ENCODE peak calls at places on chromosomes 16 and 17, in eight cellular contexts. X, F, A, K, V, S, L and C are unnamed samples.

GRCh38 chr16:73043828-73044493 is 4.0 kb downstream of the ZFHX3 start:
- DNase-seq in K (no peak), A (peak), F (no peak), X (no peak), L (no peak), S (no peak), V (no peak), C (no peak)

GRCh38 chr17:45334231-45334630 is 17.4 kb upstream of the MAP3K14 start:
- DNase-seq in S (no peak), X (no peak), L (no peak), K (no peak), F (no peak), A (no peak), V (peak), C (no peak)

GRCh38 chr17:58302919-58303551 is 22.3 kb upstream of the MPO start:
- DNase-seq in F (no peak), S (no peak), V (no peak), A (no peak), L (no peak), X (no peak), K (no peak), C (no peak)

GRCh38 chr16:70568601-70569217 is 45.1 kb downstream of the SF3B3 start:
- DNase-seq in L (no peak), V (no peak), A (no peak), X (no peak), F (no peak), S (no peak), K (no peak), C (no peak)

GRCh38 chr16:28585674-28586073 is 11.2 kb downstream of the SULT1A2 start:
- DNase-seq in S (no peak), V (peak), K (no peak), X (no peak), A (peak), F (no peak), L (no peak), C (peak)

GRCh38 chr16:85639529-85640253 is 26.6 kb downstream of the GSE1 start:
- DNase-seq in F (no peak), S (no peak), X (no peak), K (peak), L (no peak), V (no peak), A (no peak), C (no peak)

GRCh38 chr16:20897253-20897896 is 2.8 kb downstream of the DCUN1D3 start:
- DNase-seq in V (no peak), K (no peak), S (no peak), L (no peak), F (no peak), X (no peak), A (no peak), C (no peak)

GRCh38 chr16:57684626-57685358 is 9.8 kb upstream of the DRC7 start:
- DNase-seq in X (no peak), F (no peak), S (no peak), V (no peak), A (no peak), K (no peak), L (no peak), C (no peak)

GRCh38 chr17:68782829-68783228 is 172.4 kb downstream of the ABCA8 start:
- DNase-seq in X (no peak), A (no peak), V (no peak), L (no peak), K (peak), F (no peak), S (no peak), C (no peak)

GRCh38 chr17:12859520-12859919 is 70.2 kb downstream of the ARHGAP44 start:
- DNase-seq in X (no peak), L (no peak), A (no peak), V (no peak), F (no peak), K (no peak), S (no peak), C (no peak)

GRCh38 chr17:78472035-78472905 is 93.8 kb downstream of the PGS1 start:
- DNase-seq in S (no peak), L (no peak), K (no peak), X (no peak), F (no peak), V (no peak), A (no peak), C (no peak)

GRCh38 chr17:74605361-74605760 is 13.3 kb upstream of the CD300LD start:
- DNase-seq in S (no peak), K (peak), L (peak), V (peak), X (no peak), F (no peak), A (peak), C (no peak)

GRCh38 chr17:488993-489757 is 136.6 kb upstream of the RPH3AL start:
- DNase-seq in V (no peak), X (no peak), A (no peak), L (peak), S (no peak), F (peak), K (no peak), C (no peak)

GRCh38 chr17:10337136-10337535 is 35.7 kb downstream of the MYH13 start:
- DNase-seq in K (no peak), X (no peak), F (no peak), V (no peak), A (no peak), L (no peak), S (no peak), C (no peak)

GRCh38 chr17:64778102-64778366 is 115.9 kb upstream of the SMURF2 start:
- DNase-seq in L (no peak), S (no peak), F (no peak), K (no peak), X (no peak), A (no peak), V (no peak), C (no peak)

GRCh38 chr16:83336630-83337029 is 471.1 kb upstream of the HSBP1 start:
- DNase-seq in L (no peak), A (no peak), S (no peak), V (no peak), K (no peak), F (no peak), X (no peak), C (no peak)

GRCh38 chr16:75624921-75625334 is 1.8 kb upstream of the ADAT1 start:
- DNase-seq in L (peak), S (peak), K (no peak), X (no peak), A (no peak), V (no peak), F (no peak), C (no peak)

GRCh38 chr17:35184274-35184673 is 9.9 kb downstream of the SLC35G3 start:
- DNase-seq in X (no peak), F (no peak), S (no peak), A (no peak), V (no peak), L (no peak), K (no peak), C (no peak)

GRCh38 chr16:1907226-1907849 is 10.9 kb downstream of the HS3ST6 start:
- DNase-seq in S (no peak), A (no peak), K (no peak), V (no peak), L (no peak), X (no peak), F (no peak), C (no peak)

GRCh38 chr16:71339481-71340171 is 18.9 kb upstream of the CALB2 start:
- DNase-seq in F (no peak), S (no peak), K (no peak), V (no peak), X (no peak), L (no peak), A (no peak), C (no peak)

GRCh38 chr17:82356845-82357355 is 2.1 kb upstream of the TEX19 start:
- DNase-seq in F (no peak), V (peak), A (peak), L (no peak), K (no peak), S (no peak), X (no peak), C (no peak)

GRCh38 chr16:30485818-30486436 is 13.4 kb downstream of the ITGAL start:
- DNase-seq in A (no peak), K (no peak), F (no peak), X (no peak), L (no peak), S (no peak), V (no peak), C (no peak)

GRCh38 chr17:49214665-49215360 is 4.3 kb downstream of the ABI3 start:
- DNase-seq in K (no peak), S (no peak), L (no peak), A (peak), V (no peak), X (no peak), F (no peak), C (no peak)

GRCh38 chr16:46690281-46691178 is 1.1 kb downstream of the ORC6 start:
- DNase-seq in S (no peak), X (no peak), L (no peak), A (no peak), V (peak), F (no peak), K (no peak), C (peak)

GRCh38 chr17:41026668-41027471 is at the start of gene KRTAP1-5:
- DNase-seq in X (no peak), L (no peak), V (no peak), K (no peak), F (no peak), A (no peak), S (no peak), C (no peak)

GRCh38 chr16:28304214-28304613 is 11.9 kb downstream of the SBK1 start:
- DNase-seq in A (peak), F (no peak), X (peak), L (peak), K (peak), S (peak), V (no peak), C (peak)

GRCh38 chr17:60600490-60601431 is 768 bp downstream of the PPM1D start:
- DNase-seq in K (peak), S (peak), A (peak), X (peak), L (peak), F (peak), V (peak), C (peak)

GRCh38 chr17:59512844-59513383 is 52.5 kb upstream of the DHX40 start:
- DNase-seq in X (no peak), A (no peak), V (no peak), S (no peak), L (no peak), K (no peak), F (no peak), C (no peak)

GRCh38 chr17:1720856-1721386 is 3.6 kb upstream of the WDR81 start:
- DNase-seq in S (no peak), K (no peak), L (peak), V (peak), F (peak), X (peak), A (peak), C (no peak)

GRCh38 chr16:49492090-49492801 is 118.6 kb downstream of the C16orf78 start:
- DNase-seq in K (peak), V (peak), L (peak), A (peak), X (peak), S (peak), F (no peak), C (peak)
- TF ChIP-seq CTCF in K (peak), V (peak), L (peak), A (peak), X (peak), S (peak), F (peak), C (peak)

GRCh38 chr16:90023078-90023447 is 3.8 kb upstream of the DBNDD1 start:
- DNase-seq in V (no peak), S (no peak), L (no peak), K (no peak), X (no peak), A (peak), F (no peak), C (no peak)

GRCh38 chr16:90020838-90021382 is 1.7 kb upstream of the DBNDD1 start:
- DNase-seq in V (no peak), S (no peak), K (no peak), X (no peak), L (no peak), A (no peak), F (no peak), C (no peak)

GRCh38 chr16:90019543-90020259 is 445 bp upstream of the DBNDD1 start:
- DNase-seq in S (peak), K (no peak), X (peak), L (peak), V (peak), A (peak), F (no peak), C (peak)

GRCh38 chr16:90020260-90020837 is 1.1 kb upstream of the DBNDD1 start:
- DNase-seq in K (no peak), V (no peak), X (no peak), L (no peak), A (no peak), F (no peak), S (no peak), C (no peak)

GRCh38 chr16:90022209-90023077 is 3.2 kb upstream of the DBNDD1 start:
- DNase-seq in V (peak), A (peak), L (peak), S (peak), F (peak), K (peak), X (peak), C (peak)
- H3K4me3 ChIP-seq in V (peak), A (peak), L (peak), S (peak), F (peak), K (peak), X (peak), C (peak)

GRCh38 chr17:50914510-50914849 is 48.3 kb upstream of the TOB1 start:
- DNase-seq in A (no peak), F (no peak), L (no peak), K (no peak), S (no peak), V (no peak), X (no peak), C (no peak)

GRCh38 chr17:50911450-50911849 is 45.3 kb upstream of the TOB1 start:
- DNase-seq in L (no peak), F (no peak), X (no peak), V (no peak), S (no peak), K (no peak), A (no peak), C (no peak)

GRCh38 chr17:50913120-50913519 is 47.0 kb upstream of the TOB1 start:
- DNase-seq in S (no peak), K (no peak), V (no peak), X (no peak), L (no peak), A (no peak), F (no peak), C (no peak)

GRCh38 chr17:50909765-50910661 is 43.9 kb upstream of the TOB1 start:
- DNase-seq in X (no peak), V (no peak), K (no peak), S (no peak), A (no peak), L (no peak), F (no peak), C (no peak)

GRCh38 chr17:50911890-50912289 is 45.7 kb upstream of the TOB1 start:
- DNase-seq in K (no peak), L (no peak), V (no peak), S (no peak), A (no peak), F (no peak), X (no peak), C (no peak)
- TF ChIP-seq CTCF in K (no peak), L (no peak), V (no peak), S (no peak), A (no peak), F (peak), X (no peak), C (no peak)

DNA sequence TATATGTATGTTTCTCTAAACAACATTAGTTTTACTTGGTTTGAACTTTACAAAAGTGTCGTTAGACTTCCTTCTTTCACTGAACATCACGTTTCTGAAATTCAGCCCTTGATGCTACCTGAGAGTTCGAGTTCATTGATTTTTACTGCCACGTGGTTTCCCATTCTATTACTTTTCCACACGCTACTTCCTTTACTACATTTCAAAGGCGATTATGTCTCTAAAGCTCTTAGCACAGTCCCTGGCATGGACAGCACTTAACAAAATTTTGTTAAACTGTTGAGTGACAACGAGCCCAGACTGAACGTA is 15.9 kb upstream of the ARHGAP17 start:
- DNase-seq in X (no peak), K (no peak), S (no peak), A (no peak), V (no peak), F (no peak), L (no peak), C (no peak)
- H3K4me3 ChIP-seq in X (peak), K (peak), S (no peak), A (no peak), V (peak), F (peak), L (no peak), C (peak)

GRCh38 chr16:586047-586644 is 3.7 kb upstream of the RAB40C start:
- DNase-seq in F (no peak), K (no peak), S (no peak), X (no peak), L (no peak), V (no peak), A (no peak), C (no peak)

GRCh38 chr16:583470-583814 is 6.4 kb upstream of the RAB40C start:
- DNase-seq in F (no peak), L (no peak), K (no peak), S (peak), V (no peak), X (peak), A (no peak), C (no peak)

GRCh38 chr16:586645-587590 is 2.9 kb upstream of the RAB40C start:
- DNase-seq in A (peak), X (peak), S (no peak), V (no peak), K (no peak), F (no peak), L (no peak), C (peak)

GRCh38 chr16:583815-584591 is 5.9 kb upstream of the RAB40C start:
- DNase-seq in V (no peak), A (no peak), S (peak), K (no peak), F (no peak), X (peak), L (peak), C (no peak)

GRCh38 chr16:585351-585750 is 4.5 kb upstream of the RAB40C start:
- DNase-seq in F (no peak), A (peak), S (no peak), L (peak), V (no peak), K (no peak), X (peak), C (no peak)
- TF ChIP-seq CTCF in F (no peak), A (no peak), S (no peak), L (no peak), V (no peak), K (no peak), X (no peak), C (no peak)

DNA sequence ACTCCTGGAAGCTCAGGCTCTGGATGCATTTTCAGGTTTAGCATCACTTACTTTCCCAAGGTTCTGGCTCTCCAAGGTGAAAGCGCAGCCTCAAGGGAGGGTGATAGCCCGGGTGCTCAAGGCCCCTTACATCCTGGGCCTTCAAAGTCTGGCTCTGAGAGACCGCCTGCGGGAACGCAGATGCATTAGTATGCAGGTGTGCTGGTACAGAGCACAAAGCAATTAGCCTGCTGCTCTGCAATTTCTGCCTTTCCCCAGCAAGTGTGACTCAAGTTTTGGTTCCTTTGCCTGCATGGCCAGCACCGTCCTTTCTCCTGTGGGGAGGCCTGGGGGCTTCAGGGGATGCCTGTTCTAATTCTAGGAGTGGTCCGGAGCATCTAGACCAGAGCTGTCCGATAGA is 116.2 kb downstream of the AATF start:
- DNase-seq in X (no peak), K (no peak), S (no peak), A (no peak), L (no peak), F (no peak), V (no peak), C (no peak)
- H3K4me3 ChIP-seq in X (no peak), K (no peak), S (no peak), A (no peak), L (no peak), F (no peak), V (no peak), C (no peak)

DNA sequence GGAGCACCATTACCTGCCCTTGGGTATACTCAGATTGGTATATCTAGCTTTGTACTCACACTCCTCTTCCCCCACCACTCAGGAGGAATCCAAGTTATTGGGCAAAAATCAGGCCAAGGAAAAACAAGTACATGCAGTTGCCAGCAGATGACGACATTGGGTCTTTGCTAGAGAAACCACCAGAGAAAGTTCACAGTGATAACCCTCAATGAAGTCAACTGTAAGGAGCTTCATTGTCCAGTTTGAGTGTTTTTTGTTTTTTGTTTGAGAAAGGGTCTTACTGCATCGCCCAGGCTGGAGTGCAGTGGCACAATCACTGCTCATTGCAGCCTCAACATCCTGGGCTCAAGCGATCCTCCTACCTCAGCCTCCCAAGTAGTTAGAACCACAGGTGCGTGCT is 34.6 kb upstream of the TOX3 start:
- DNase-seq in S (no peak), K (no peak), F (no peak), A (no peak), L (peak), V (no peak), X (no peak), C (no peak)
- TF ChIP-seq CTCF in S (no peak), K (no peak), F (peak), A (no peak), L (no peak), V (peak), X (no peak), C (no peak)

DNA sequence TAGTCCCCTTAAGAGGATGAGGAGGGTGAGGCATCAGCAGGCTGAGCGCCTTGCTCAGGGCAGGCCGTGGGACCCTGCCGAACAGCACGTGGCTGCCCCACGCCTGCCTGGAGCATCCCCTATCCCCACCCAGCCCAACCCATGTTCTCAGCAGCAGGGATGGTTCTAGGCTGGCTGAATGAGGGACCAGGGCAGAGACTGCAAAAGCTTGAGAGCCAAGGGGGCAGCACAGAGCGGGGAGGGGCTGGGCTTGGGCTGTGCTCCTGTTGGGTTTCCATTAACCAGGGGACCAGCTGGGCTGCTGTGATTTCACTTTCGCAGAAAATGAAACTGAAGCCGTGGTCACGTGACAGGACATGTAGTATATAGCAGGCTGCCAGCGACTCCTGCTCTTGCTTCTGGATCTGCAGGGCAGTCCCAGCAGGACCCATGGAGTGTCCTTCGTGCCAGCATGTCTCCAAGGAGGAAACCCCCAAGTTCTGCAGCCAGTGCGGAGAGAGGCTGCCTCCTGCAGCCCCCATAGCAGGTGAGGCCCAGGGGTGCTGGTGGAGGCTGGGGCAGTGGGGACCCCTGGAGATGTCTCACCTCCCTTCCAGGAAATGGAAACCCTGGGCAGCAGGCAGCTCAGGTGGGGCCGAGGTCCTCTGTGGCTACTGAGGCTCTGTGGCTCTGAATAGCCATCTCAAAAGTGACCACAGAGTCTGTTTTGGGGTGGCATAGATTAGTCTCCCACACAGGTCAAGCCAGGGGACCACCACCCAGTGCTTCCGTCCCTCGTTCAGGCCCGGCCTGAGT is 2.8 kb downstream of the RNF213 start:
- DNase-seq in V (peak), A (peak), S (peak), L (peak), F (no peak), K (peak), X (peak), C (peak)
- H3K4me3 ChIP-seq in V (peak), A (peak), S (no peak), L (peak), F (no peak), K (peak), X (peak), C (no peak)